ENCODE peak calls at places on chromosomes 16 and 17, in nine cellular contexts. R is adrenal gland, M is uterus, W is gastrocnemius medialis, Q is Peyer's patch, C is heart left ventricle, X is breast epithelium, J is tibial nerve, B is sigmoid colon. A is an unnamed sample. For H3K27me3, the result is how much of the 10 kb centered on the place peaks cover.

GRCh38 chr16:29760567-29761279 is 14.9 kb upstream of the C16orf54 start:
- DNase-seq in R (no peak), M (no peak), W (no peak), Q (peak), C (no peak), X (no peak), J (no peak), B (no peak), A (no peak)

GRCh38 chr16:14634389-14634725 is 1.6 kb downstream of the BFAR start:
- DNase-seq in R (no peak), M (no peak), W (no peak), Q (no peak), C (no peak), X (no peak), J (no peak), B (no peak), A (no peak)

GRCh38 chr17:63954402-63955063 is 18.2 kb downstream of the SCN4A start:
- DNase-seq in R (no peak), M (no peak), W (peak), Q (no peak), C (no peak), X (no peak), J (no peak), B (no peak), A (no peak)

GRCh38 chr17:48192321-48192731 is 84.8 kb downstream of the SNX11 start:
- DNase-seq in R (no peak), M (no peak), W (no peak), Q (no peak), C (no peak), X (no peak), J (no peak), B (no peak), A (no peak)

GRCh38 chr17:48997103-48997826 is at the start of gene IGF2BP1:
- DNase-seq in R (no peak), M (no peak), W (no peak), Q (peak), C (no peak), X (no peak), J (no peak), B (no peak), A (no peak)

GRCh38 chr17:75516619-75517276 is 420 bp downstream of the TSEN54 start:
- DNase-seq in R (peak), M (peak), W (no peak), Q (no peak), C (peak), X (no peak), J (no peak), B (no peak), A (no peak)

GRCh38 chr17:17343896-17344506 is 40.8 kb downstream of the NT5M start:
- DNase-seq in R (no peak), M (no peak), W (no peak), Q (peak), C (no peak), X (no peak), J (no peak), B (peak), A (no peak)

GRCh38 chr17:75822119-75822799 is 21.9 kb downstream of the UNC13D start:
- DNase-seq in R (peak), M (peak), W (no peak), Q (peak), C (no peak), X (peak), J (no peak), B (no peak), A (no peak)

GRCh38 chr17:47989700-47990099 is 18.8 kb downstream of the CDK5RAP3 start:
- DNase-seq in R (no peak), M (no peak), W (no peak), Q (no peak), C (no peak), X (no peak), J (no peak), B (no peak), A (no peak)

GRCh38 chr16:47276522-47276921 is 132.8 kb upstream of the NETO2 start:
- DNase-seq in R (no peak), M (no peak), W (no peak), Q (no peak), C (no peak), X (no peak), J (no peak), B (no peak), A (no peak)

GRCh38 chr16:3909791-3910583 is 29.5 kb upstream of the CREBBP start:
- DNase-seq in R (no peak), M (no peak), W (no peak), Q (no peak), C (no peak), X (no peak), J (no peak), B (no peak), A (no peak)

GRCh38 chr16:83212301-83212841 is 585.6 kb downstream of the CDH13 start:
- DNase-seq in R (no peak), M (no peak), W (no peak), Q (no peak), C (no peak), X (no peak), J (no peak), B (no peak), A (no peak)

GRCh38 chr17:19664136-19664820 is 15.7 kb downstream of the ALDH3A2 start:
- DNase-seq in R (peak), M (no peak), W (no peak), Q (no peak), C (peak), X (no peak), J (no peak), B (no peak), A (peak)

GRCh38 chr17:41466988-41467387 is at the start of gene KRT32:
- DNase-seq in R (no peak), M (no peak), W (no peak), Q (no peak), C (no peak), X (no peak), J (no peak), B (no peak), A (peak)

GRCh38 chr16:10965440-10966039 is 21.2 kb downstream of the CLEC16A start:
- DNase-seq in R (no peak), M (no peak), W (no peak), Q (no peak), C (no peak), X (no peak), J (no peak), B (no peak), A (no peak)

GRCh38 chr17:68509151-68510057 is 2.8 kb upstream of the PRKAR1A start:
- DNase-seq in R (peak), M (no peak), W (peak), Q (no peak), C (peak), X (no peak), J (no peak), B (peak), A (peak)

GRCh38 chr17:79792371-79792871 is 4.5 kb downstream of the CBX8 start:
- DNase-seq in R (no peak), M (no peak), W (no peak), Q (no peak), C (no peak), X (no peak), J (no peak), B (no peak), A (no peak)

GRCh38 chr17:79790805-79791353 is 6.0 kb downstream of the CBX8 start:
- DNase-seq in R (no peak), M (no peak), W (no peak), Q (no peak), C (no peak), X (no peak), J (no peak), B (no peak), A (no peak)

GRCh38 chr17:79789943-79790804 is 6.7 kb downstream of the CBX8 start:
- DNase-seq in R (peak), M (no peak), W (no peak), Q (peak), C (peak), X (no peak), J (no peak), B (no peak), A (peak)

GRCh38 chr17:79792984-79793923 is 3.6 kb downstream of the CBX8 start:
- DNase-seq in R (no peak), M (no peak), W (no peak), Q (no peak), C (no peak), X (no peak), J (no peak), B (no peak), A (peak)

DNA sequence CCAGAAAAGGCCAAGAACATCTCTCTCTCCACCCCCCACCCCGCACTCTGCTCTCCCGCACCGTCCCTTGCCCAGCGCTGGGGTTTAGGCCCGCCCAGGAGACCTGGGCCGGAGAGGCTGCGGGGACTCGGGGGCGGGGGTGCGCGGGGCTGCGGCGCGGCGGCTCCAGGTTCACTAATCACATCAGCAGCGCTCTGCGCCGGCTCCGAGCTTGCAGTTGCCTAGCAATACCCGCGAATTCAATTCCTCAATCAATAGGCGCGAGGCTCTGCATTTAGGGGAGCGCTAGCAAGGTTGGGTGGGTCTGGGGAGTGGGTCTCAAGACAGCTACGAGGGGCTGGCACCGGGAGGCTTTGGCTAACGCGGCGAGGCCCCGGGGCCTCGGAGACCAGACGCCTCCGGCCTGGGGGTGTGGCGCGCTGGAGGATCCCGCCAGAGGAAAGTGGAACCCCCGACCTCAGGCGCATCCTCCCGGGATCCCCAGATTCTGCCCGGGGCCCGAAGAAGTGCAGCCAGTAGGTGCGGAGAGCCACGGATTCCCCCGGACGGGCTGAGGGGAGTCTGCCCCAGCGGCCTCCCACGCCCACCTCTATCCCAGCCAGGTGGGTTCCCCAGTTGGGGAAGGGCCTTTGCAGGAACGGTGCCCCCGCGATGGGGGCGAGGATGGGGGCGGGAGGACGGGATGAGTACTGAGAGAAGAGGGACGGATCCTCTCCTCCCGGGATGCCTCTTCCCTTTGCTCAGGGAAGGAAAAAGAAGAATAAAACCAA is 5.3 kb downstream of the CBX8 start:
- DNase-seq in R (no peak), M (no peak), W (no peak), Q (peak), C (no peak), X (no peak), J (no peak), B (no peak), A (peak)
- H3K27me3 ChIP-seq in R (half or more), M (under half), W (half or more), Q (under half), C (half or more), X (under half), J (under half), B (half or more), A (under half)

DNA sequence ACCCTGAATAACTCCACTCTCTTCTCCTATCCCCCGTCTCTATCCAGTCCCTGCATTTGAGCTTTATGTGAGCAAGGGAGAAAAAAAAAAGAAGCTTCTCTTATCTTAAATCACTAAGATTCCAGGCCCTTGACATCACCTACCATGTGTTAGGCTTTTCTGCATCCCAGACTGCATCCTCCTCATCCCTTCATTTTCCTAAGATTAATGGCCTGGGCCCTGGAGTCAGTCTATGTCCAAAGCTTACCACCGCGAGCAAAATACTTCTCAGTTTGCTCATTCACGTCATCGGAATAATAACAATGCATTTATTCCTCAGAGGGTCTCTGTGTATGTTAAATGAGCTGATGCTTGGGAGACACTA is 46.2 kb downstream of the VAT1L start:
- DNase-seq in R (no peak), M (no peak), W (no peak), Q (no peak), C (no peak), X (no peak), J (no peak), B (no peak), A (no peak)
- TF ChIP-seq POLR2A in R (no peak), M (no peak), W (no peak), Q (no peak), C (no peak), X (no peak), J (no peak), B (no peak), A (no peak)

GRCh38 chr16:1071009-1071408 is 1.5 kb upstream of the SSTR5 start:
- DNase-seq in R (no peak), M (no peak), W (no peak), Q (no peak), C (no peak), X (no peak), J (no peak), B (no peak), A (peak)
- H3K27me3 ChIP-seq in R (under half), M (under half), W (half or more), Q (under half), C (half or more), X (under half), J (under half), B (under half), A (under half)

GRCh38 chr17:44903012-44903685 is 3.9 kb upstream of the EFTUD2 start:
- DNase-seq in R (no peak), M (no peak), W (no peak), Q (no peak), C (no peak), X (no peak), J (no peak), B (no peak), A (no peak)
- TF ChIP-seq POLR2A in R (no peak), M (no peak), W (no peak), Q (no peak), C (no peak), X (no peak), J (no peak), B (no peak), A (no peak)

GRCh38 chr17:21460358-21460757 is 84.2 kb downstream of the KCNJ12 start:
- DNase-seq in R (no peak), M (no peak), W (no peak), Q (no peak), C (no peak), X (no peak), J (no peak), B (no peak), A (no peak)
- H3K27me3 ChIP-seq in R (under half), M (under half), W (under half), Q (under half), C (under half), X (under half), J (under half), B (under half), A (under half)

DNA sequence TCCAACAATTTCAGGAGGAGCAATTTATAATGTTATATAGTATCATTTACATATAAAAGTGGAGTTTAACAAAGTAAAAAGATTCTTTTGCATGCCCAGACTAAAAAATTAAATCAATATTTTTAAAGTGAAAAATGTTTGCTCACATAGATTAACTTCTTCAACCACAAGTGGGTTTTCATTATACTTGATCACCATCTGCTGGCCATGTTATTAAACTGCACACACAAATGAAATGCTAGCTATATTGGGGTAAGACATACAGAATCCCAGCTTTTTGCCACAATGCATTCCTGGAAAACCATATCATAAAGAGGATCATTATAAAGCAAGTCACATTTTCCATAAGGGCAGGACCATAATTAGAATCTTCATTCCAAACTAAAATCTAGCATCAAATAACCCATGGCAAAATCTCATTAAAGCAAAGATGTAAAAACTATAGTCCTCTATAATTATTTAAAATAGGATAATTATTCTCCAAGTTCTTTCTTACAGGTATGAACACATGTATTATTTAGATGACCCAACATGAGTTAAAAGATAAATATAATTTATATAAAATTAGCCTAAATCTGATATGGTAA is 26.3 kb downstream of the CEP112 start:
- DNase-seq in R (no peak), M (no peak), W (no peak), Q (no peak), C (no peak), X (no peak), J (no peak), B (no peak), A (no peak)
- TF ChIP-seq POLR2A in R (no peak), M (no peak), W (no peak), Q (no peak), C (no peak), X (no peak), J (no peak), B (no peak), A (no peak)

GRCh38 chr17:13569740-13570137 is 32.0 kb downstream of the HS3ST3A1 start:
- DNase-seq in R (no peak), M (no peak), W (no peak), Q (no peak), C (no peak), X (no peak), J (no peak), B (no peak), A (no peak)
- H3K27me3 ChIP-seq in R (under half), M (under half), W (under half), Q (under half), C (under half), X (under half), J (under half), B (under half), A (under half)